ENCODE peak calls at places on chromosomes 7 and 10, in seven cellular contexts. T is omental fat pad, Z is GM23338, M is AG04450, R is GM06990, C is transverse colon, H is left lung. Y is an unnamed sample.

GRCh38 chr7:46672861-46673260 is 751.8 kb upstream of the IGFBP3 start:
- DNase-seq in Z (no peak), H (no peak), R (no peak), T (no peak), M (no peak), C (no peak), Y (no peak)

GRCh38 chr7:47461161-47461560 is 120.8 kb downstream of the TNS3 start:
- DNase-seq in T (no peak), Z (no peak), H (no peak), C (no peak), R (no peak), M (no peak), Y (peak)

GRCh38 chr7:105656922-105657521 is 75.7 kb upstream of the EFCAB10 start:
- DNase-seq in M (no peak), R (no peak), Z (peak), H (no peak), T (peak), C (peak), Y (no peak)

GRCh38 chr7:151993977-151994676 is 31.3 kb upstream of the GALNT11 start:
- DNase-seq in Z (peak), C (no peak), M (no peak), T (no peak), H (no peak), R (no peak), Y (no peak)

GRCh38 chr7:130421685-130422084 is 19.1 kb downstream of the CEP41 start:
- DNase-seq in C (no peak), R (no peak), H (no peak), M (no peak), Z (no peak), T (no peak), Y (peak)

GRCh38 chr10:13672505-13672904 is 85.7 kb downstream of the PRPF18 start:
- DNase-seq in H (no peak), Z (peak), C (no peak), T (no peak), R (no peak), M (no peak), Y (no peak)

GRCh38 chr7:41027428-41028115 is 675.3 kb downstream of the INHBA start:
- DNase-seq in Z (no peak), R (no peak), H (no peak), M (peak), C (no peak), T (no peak), Y (peak)

GRCh38 chr7:91355680-91356435 is 91.6 kb downstream of the FZD1 start:
- DNase-seq in T (no peak), Z (peak), C (no peak), M (no peak), H (no peak), R (no peak), Y (no peak)

GRCh38 chr7:47763063-47763974 is 181.4 kb upstream of the TNS3 start:
- DNase-seq in Z (no peak), M (peak), H (no peak), C (peak), T (no peak), R (no peak), Y (peak)

GRCh38 chr10:13404305-13404759 is 56.2 kb upstream of the SEPHS1 start:
- DNase-seq in C (no peak), R (no peak), H (no peak), T (no peak), M (no peak), Z (no peak), Y (no peak)

GRCh38 chr10:7409045-7409731 is 1.6 kb downstream of the SFMBT2 start:
- DNase-seq in T (no peak), Z (peak), R (peak), H (no peak), M (no peak), C (peak), Y (no peak)

GRCh38 chr7:22138106-22138505 is 192.4 kb upstream of the CDCA7L start:
- DNase-seq in H (no peak), R (no peak), M (no peak), Z (no peak), C (no peak), T (no peak), Y (no peak)

GRCh38 chr7:78437118-78437517 is 638.5 kb downstream of the PHTF2 start:
- DNase-seq in R (no peak), C (no peak), T (no peak), M (peak), Z (no peak), H (no peak), Y (peak)

GRCh38 chr10:119104653-119105024 is 726 bp downstream of the DENND10 start:
- DNase-seq in R (peak), M (no peak), H (no peak), T (no peak), C (peak), Z (peak), Y (no peak)

GRCh38 chr7:157211710-157212109 is 73.0 kb downstream of the UBE3C start:
- DNase-seq in C (no peak), Z (no peak), R (no peak), M (peak), T (no peak), H (no peak), Y (peak)

GRCh38 chr7:24862461-24862860 is 105.2 kb upstream of the GSDME start:
- DNase-seq in M (no peak), H (no peak), C (no peak), R (no peak), Z (no peak), T (no peak), Y (no peak)

GRCh38 chr10:78406648-78407008 is 373.0 kb downstream of the RPS24 start:
- DNase-seq in T (no peak), C (no peak), Z (no peak), R (no peak), H (no peak), M (no peak), Y (no peak)

GRCh38 chr10:76998451-76998850 is 639.2 kb downstream of the KCNMA1 start:
- DNase-seq in C (no peak), M (no peak), Z (no peak), T (no peak), H (no peak), R (no peak), Y (no peak)

GRCh38 chr10:125777806-125778205 is 2.2 kb upstream of the MMP21 start:
- DNase-seq in M (no peak), Z (no peak), H (peak), T (no peak), R (no peak), C (no peak), Y (no peak)

GRCh38 chr10:132172091-132173066 is 14.4 kb upstream of the DPYSL4 start:
- DNase-seq in T (no peak), M (no peak), Z (no peak), H (no peak), C (no peak), R (no peak), Y (no peak)

GRCh38 chr7:112898432-112899290 is 108.5 kb upstream of the TMEM168 start:
- DNase-seq in C (peak), R (peak), T (no peak), H (no peak), M (peak), Z (peak), Y (peak)

GRCh38 chr7:98360221-98361124 is 40.4 kb downstream of the BAIAP2L1 start:
- DNase-seq in R (no peak), H (no peak), C (peak), T (no peak), Z (peak), M (no peak), Y (no peak)

GRCh38 chr10:23363788-23364135 is 19.2 kb upstream of the C10orf67 start:
- DNase-seq in M (no peak), H (no peak), T (no peak), C (no peak), R (no peak), Z (no peak), Y (no peak)

GRCh38 chr7:158887594-158887993 is 31.2 kb downstream of the DYNC2I1 start:
- DNase-seq in T (no peak), Z (no peak), C (no peak), M (no peak), R (no peak), H (no peak), Y (no peak)

GRCh38 chr7:158876984-158877383 is 20.6 kb downstream of the DYNC2I1 start:
- DNase-seq in Z (no peak), M (no peak), H (no peak), R (no peak), T (no peak), C (no peak), Y (no peak)

GRCh38 chr7:158885624-158886023 is 29.3 kb downstream of the DYNC2I1 start:
- DNase-seq in T (no peak), H (no peak), R (no peak), M (no peak), Z (no peak), C (no peak), Y (peak)

GRCh38 chr7:158880973-158881372 is 24.6 kb downstream of the DYNC2I1 start:
- DNase-seq in T (no peak), R (no peak), C (no peak), M (no peak), Z (no peak), H (no peak), Y (no peak)

GRCh38 chr7:158881731-158882130 is 25.4 kb downstream of the DYNC2I1 start:
- DNase-seq in M (no peak), H (no peak), Z (no peak), C (no peak), R (no peak), T (no peak), Y (no peak)
- TF ChIP-seq CTCF in M (no peak), H (no peak), Z (no peak), C (no peak), R (no peak), T (no peak), Y (no peak)

DNA sequence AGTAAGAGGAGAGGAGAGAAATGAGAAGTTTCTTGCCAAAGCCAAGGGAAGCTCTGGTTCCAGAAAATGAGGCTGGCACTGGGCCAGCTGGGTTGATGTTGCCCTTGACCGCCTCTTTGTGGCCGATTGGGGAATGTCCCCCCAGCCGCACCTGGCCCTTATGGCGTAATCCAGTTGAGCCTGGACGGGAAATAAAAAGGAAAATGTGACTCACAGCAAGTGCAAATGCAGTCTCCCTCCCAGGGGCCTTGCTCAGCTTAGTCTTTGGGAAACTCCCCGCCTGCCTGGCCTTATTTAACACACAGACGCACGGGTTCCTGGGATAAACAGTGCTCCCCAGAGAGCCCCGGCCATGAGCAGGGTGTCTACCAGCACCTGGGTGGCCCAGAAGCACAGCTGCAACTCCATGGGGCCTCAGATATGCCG is 174.8 kb downstream of the KIAA1217 start:
- DNase-seq in H (peak), C (peak), R (peak), M (peak), Z (peak), T (peak), Y (peak)
- TF ChIP-seq CTCF in H (peak), C (peak), R (peak), M (peak), Z (peak), T (no peak), Y (peak)

GRCh38 chr10:101301111-101301731 is 52.7 kb upstream of the BTRC start:
- DNase-seq in Z (peak), M (peak), R (no peak), H (no peak), T (no peak), C (peak), Y (no peak)
- TF ChIP-seq CTCF in Z (peak), M (peak), R (peak), H (no peak), T (no peak), C (peak), Y (peak)

GRCh38 chr7:272108-272615 is 17.8 kb upstream of the FOXL3 start:
- DNase-seq in T (no peak), R (no peak), Z (no peak), M (no peak), H (peak), C (no peak), Y (no peak)

GRCh38 chr7:274262-274661 is 15.7 kb upstream of the FOXL3 start:
- DNase-seq in T (no peak), H (no peak), Z (no peak), M (no peak), R (no peak), C (no peak), Y (no peak)

GRCh38 chr7:271266-272107 is 18.5 kb upstream of the FOXL3 start:
- DNase-seq in H (peak), R (no peak), Z (no peak), T (no peak), C (no peak), M (no peak), Y (no peak)

GRCh38 chr7:273327-273726 is 16.6 kb upstream of the FOXL3 start:
- DNase-seq in H (no peak), Z (no peak), M (no peak), R (no peak), T (no peak), C (no peak), Y (no peak)

DNA sequence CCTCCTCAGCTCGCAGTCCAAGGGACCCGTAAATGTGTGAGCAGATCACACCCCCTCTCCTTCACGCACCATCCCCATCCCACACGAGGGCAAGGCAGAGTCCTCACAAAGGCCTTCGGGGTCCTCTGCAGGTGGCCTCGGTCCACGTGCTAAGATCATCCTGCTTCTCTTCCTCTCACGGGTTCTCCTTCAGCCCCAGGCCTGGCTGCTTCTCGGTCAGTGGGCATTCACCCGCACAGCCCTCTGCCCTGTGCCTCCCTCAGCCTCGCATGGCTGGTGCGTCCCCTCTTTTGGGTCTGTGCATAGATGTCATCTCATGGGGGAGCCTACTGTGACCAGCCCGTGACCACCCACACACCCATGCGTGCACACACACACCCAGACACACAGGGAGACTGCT is 17.3 kb upstream of the FOXL3 start:
- DNase-seq in C (no peak), T (no peak), Z (no peak), H (peak), R (no peak), M (no peak), Y (no peak)
- TF ChIP-seq CTCF in C (no peak), T (no peak), Z (no peak), H (no peak), R (no peak), M (no peak), Y (no peak)

DNA sequence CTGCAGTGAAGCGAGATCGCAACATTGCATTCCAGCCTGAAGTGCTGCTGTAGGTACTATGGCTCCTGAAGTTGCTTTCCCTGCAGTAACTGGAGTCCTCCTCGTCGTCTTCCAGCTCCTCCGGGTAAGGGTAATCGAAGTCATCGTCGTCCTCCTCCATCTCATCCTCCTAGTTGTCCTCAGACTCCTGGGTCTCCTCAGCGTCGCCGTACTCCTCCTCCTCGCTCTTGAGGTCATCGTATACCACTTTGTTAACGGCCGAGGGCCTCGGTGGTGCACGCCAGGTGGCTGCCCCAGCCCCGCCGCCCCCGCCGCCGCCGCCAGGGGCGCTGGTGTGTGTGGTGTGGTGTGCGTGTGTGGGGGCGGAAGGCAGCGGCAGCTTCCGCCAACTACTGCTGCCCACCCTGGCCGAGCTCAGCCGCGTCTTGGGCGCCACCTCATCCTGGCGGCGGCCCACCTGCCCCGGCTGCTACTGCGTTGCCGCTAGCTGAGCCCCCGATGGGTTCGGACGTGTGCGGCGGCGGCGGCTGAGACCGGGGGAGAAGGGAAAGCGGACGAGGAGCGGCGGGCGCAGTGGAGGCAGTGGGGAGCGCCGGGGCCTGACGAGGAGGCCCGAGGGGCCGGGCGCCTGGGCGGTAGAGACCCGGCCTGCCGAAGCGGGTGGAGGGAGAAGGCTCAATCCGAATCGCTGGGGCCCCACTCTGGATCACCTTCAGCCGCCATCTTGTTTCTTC is 11.8 kb upstream of the ACBD5 start:
- DNase-seq in R (peak), C (peak), Z (peak), M (no peak), H (peak), T (no peak), Y (peak)
- TF ChIP-seq CTCF in R (peak), C (no peak), Z (peak), M (peak), H (peak), T (no peak), Y (peak)